ENCODE peak calls at places on chromosomes 3 and 15, in seven cellular contexts. One of them, this sample, is unnamed.
A peak's percentile ranks its signal among the peaks of the same experiment; 100 is the strongest.

GRCh38 chr3:111712294-111713180 is 117.4 kb upstream of the ZBED2 start:
- DNase-seq in AG09309: no peak
- DNase-seq in heart left ventricle: no peak
- DNase-seq in H1: no peak
- DNase-seq in astrocyte: peak; percentile 51
- DNase-seq in fibroblast of lung: peak; percentile 64
- DNase-seq in GM23338: no peak
- DNase-seq in this sample: peak; percentile 94

GRCh38 chr3:39910828-39911464 is 101.5 kb downstream of the MYRIP start:
- DNase-seq in AG09309: no peak
- DNase-seq in GM23338: no peak
- DNase-seq in H1: no peak
- DNase-seq in astrocyte: peak; percentile 60
- DNase-seq in heart left ventricle: no peak
- DNase-seq in fibroblast of lung: peak; percentile 68
- DNase-seq in this sample: peak; percentile 20

GRCh38 chr15:35142578-35142977 is 57.5 kb upstream of the NANOGP8 start:
- DNase-seq in heart left ventricle: no peak
- DNase-seq in AG09309: no peak
- DNase-seq in fibroblast of lung: no peak
- DNase-seq in GM23338: no peak
- DNase-seq in H1: no peak
- DNase-seq in astrocyte: no peak
- DNase-seq in this sample: no peak

GRCh38 chr3:9122732-9123364 is 126.6 kb downstream of the SRGAP3 start:
- DNase-seq in heart left ventricle: no peak
- DNase-seq in GM23338: no peak
- DNase-seq in H1: no peak
- DNase-seq in astrocyte: peak; percentile 20
- DNase-seq in fibroblast of lung: peak; percentile 39
- DNase-seq in AG09309: no peak
- DNase-seq in this sample: no peak

GRCh38 chr3:177430653-177431052 is 233.4 kb upstream of the TBL1XR1 start:
- DNase-seq in H1: no peak
- DNase-seq in astrocyte: no peak
- DNase-seq in fibroblast of lung: no peak
- DNase-seq in AG09309: no peak
- DNase-seq in GM23338: no peak
- DNase-seq in heart left ventricle: no peak
- DNase-seq in this sample: no peak

GRCh38 chr15:59170295-59170881 is 36.3 kb upstream of the LDHAL6B start:
- DNase-seq in GM23338: peak; percentile 29
- DNase-seq in fibroblast of lung: peak; percentile 72
- DNase-seq in H1: no peak
- DNase-seq in AG09309: peak; percentile 88
- DNase-seq in astrocyte: peak; percentile 63
- DNase-seq in heart left ventricle: no peak
- DNase-seq in this sample: peak; percentile 84

GRCh38 chr3:194686816-194687637 is 1.3 kb downstream of the FAM43A start:
- DNase-seq in H1: peak; percentile 74
- DNase-seq in AG09309: no peak
- DNase-seq in heart left ventricle: peak; percentile 86
- DNase-seq in GM23338: peak; percentile 76
- DNase-seq in fibroblast of lung: peak; percentile 73
- DNase-seq in astrocyte: peak; percentile 57
- DNase-seq in this sample: peak; percentile 48

GRCh38 chr15:59018833-59019232 is 31.4 kb downstream of the RNF111 start:
- DNase-seq in AG09309: no peak
- DNase-seq in GM23338: no peak
- DNase-seq in heart left ventricle: no peak
- DNase-seq in astrocyte: no peak
- DNase-seq in fibroblast of lung: no peak
- DNase-seq in H1: no peak
- DNase-seq in this sample: no peak

GRCh38 chr3:13109516-13109915 is 36.3 kb upstream of the IQSEC1 start:
- DNase-seq in AG09309: no peak
- DNase-seq in H1: no peak
- DNase-seq in heart left ventricle: no peak
- DNase-seq in fibroblast of lung: no peak
- DNase-seq in astrocyte: no peak
- DNase-seq in GM23338: no peak
- DNase-seq in this sample: no peak

GRCh38 chr3:13107661-13108060 is 34.4 kb upstream of the IQSEC1 start:
- DNase-seq in AG09309: no peak
- DNase-seq in GM23338: no peak
- DNase-seq in H1: no peak
- DNase-seq in astrocyte: no peak
- DNase-seq in heart left ventricle: peak; percentile 41
- DNase-seq in fibroblast of lung: no peak
- DNase-seq in this sample: no peak

GRCh38 chr3:13106308-13106970 is 33.2 kb upstream of the IQSEC1 start:
- DNase-seq in fibroblast of lung: no peak
- DNase-seq in heart left ventricle: no peak
- DNase-seq in AG09309: peak; percentile 17
- DNase-seq in astrocyte: no peak
- DNase-seq in H1: no peak
- DNase-seq in GM23338: no peak
- DNase-seq in this sample: peak; percentile 21

GRCh38 chr3:13110678-13111116 is 37.5 kb upstream of the IQSEC1 start:
- DNase-seq in AG09309: no peak
- DNase-seq in H1: no peak
- DNase-seq in heart left ventricle: no peak
- DNase-seq in astrocyte: no peak
- DNase-seq in GM23338: no peak
- DNase-seq in fibroblast of lung: no peak
- DNase-seq in this sample: peak; percentile 30

DNA sequence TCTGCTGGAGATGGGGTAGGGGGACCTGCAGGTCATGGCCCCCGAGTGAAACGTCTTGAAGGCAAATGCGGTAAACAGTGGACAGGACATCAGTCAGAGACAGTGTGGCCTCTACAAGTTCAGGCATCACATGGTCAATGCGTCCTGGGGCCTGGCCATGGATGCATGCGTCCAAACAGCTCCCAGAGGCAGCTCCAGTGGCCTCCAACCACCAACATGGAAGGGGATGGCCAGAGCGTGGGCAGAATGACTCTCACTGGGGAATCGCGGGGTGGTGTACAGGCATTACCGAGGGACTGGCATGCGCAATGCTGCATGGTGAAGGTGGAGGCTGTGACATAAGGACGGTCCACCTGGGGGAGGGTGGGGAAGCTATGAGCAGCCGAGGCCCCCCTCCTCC is 35.6 kb upstream of the IQSEC1 start:
- DNase-seq in heart left ventricle: no peak
- DNase-seq in AG09309: no peak
- DNase-seq in fibroblast of lung: no peak
- DNase-seq in astrocyte: no peak
- DNase-seq in GM23338: no peak
- DNase-seq in H1: no peak
- DNase-seq in this sample: no peak
- H3K4me3 ChIP-seq in heart left ventricle: no peak overlapping the region
- H3K4me3 ChIP-seq in AG09309: no peak overlapping the region
- H3K4me3 ChIP-seq in fibroblast of lung: no peak overlapping the region
- H3K4me3 ChIP-seq in astrocyte: no peak overlapping the region
- H3K4me3 ChIP-seq in GM23338: no peak overlapping the region
- H3K4me3 ChIP-seq in H1: no peak overlapping the region
- H3K4me3 ChIP-seq in this sample: no peak overlapping the region

GRCh38 chr15:56919708-56920637 is 1.5 kb downstream of the TCF12 start:
- DNase-seq in H1: peak; percentile 60
- DNase-seq in GM23338: peak; percentile 72
- DNase-seq in astrocyte: peak; percentile 73
- DNase-seq in AG09309: no peak
- DNase-seq in fibroblast of lung: peak; percentile 76
- DNase-seq in heart left ventricle: no peak
- DNase-seq in this sample: peak; percentile 26

GRCh38 chr15:56916825-56917477 is 1.5 kb upstream of the TCF12 start:
- DNase-seq in astrocyte: no peak
- DNase-seq in fibroblast of lung: peak; percentile 47
- DNase-seq in heart left ventricle: no peak
- DNase-seq in AG09309: no peak
- DNase-seq in GM23338: no peak
- DNase-seq in H1: no peak
- DNase-seq in this sample: no peak

GRCh38 chr15:56917652-56918045 is 795 bp upstream of the TCF12 start:
- DNase-seq in AG09309: no peak
- DNase-seq in H1: no peak
- DNase-seq in GM23338: no peak
- DNase-seq in heart left ventricle: no peak
- DNase-seq in astrocyte: no peak
- DNase-seq in fibroblast of lung: no peak
- DNase-seq in this sample: no peak

GRCh38 chr15:56918907-56919707 is 663 bp downstream of the TCF12 start:
- DNase-seq in H1: peak; percentile 70
- DNase-seq in fibroblast of lung: peak; percentile 76
- DNase-seq in astrocyte: peak; percentile 65
- DNase-seq in heart left ventricle: peak; percentile 77
- DNase-seq in AG09309: no peak
- DNase-seq in GM23338: peak; percentile 77
- DNase-seq in this sample: peak; percentile 78

DNA sequence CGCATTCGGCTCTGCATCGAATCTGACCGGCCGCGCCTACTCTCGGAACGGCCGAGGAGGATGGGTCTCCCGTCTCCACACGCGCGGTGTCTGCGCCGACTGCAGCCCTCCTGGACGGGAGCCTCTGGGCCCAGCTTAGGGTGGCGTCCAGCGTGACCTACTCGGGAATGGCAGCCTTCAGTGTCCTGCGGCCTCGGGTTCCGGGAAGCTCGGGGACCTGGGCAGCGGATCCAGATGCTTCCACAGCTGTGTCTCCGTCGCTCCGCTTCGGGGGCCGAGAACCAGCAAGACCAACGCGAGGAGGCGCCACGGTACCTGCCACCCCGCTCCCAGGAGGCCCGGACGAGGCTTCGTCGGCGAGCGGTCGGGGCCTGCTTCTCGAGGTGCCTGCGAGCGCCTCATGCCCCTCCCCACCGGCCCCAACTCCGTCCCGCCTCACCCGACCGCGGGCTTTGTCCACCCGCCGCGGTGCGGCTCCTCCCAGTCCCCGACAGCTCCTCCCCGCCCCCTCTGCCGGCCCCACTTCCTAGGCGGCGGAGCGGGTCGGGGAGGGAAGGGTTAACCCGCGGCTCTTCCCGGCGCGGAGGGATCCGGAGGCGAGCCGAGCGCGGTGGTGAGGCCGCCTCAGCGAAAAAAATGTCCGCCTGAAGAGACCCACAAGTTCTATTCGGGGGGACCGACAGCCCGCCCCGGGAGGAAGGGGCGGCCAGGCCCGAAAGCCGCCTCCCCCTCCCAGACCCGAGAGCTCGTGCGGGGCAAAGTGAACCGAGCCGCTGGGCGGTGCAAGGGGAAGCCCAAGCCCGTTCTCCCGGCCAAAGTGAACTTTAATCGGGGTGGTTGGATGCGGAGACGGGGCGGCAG is at the start of gene TCF12:
- DNase-seq in heart left ventricle: peak; percentile 96
- DNase-seq in fibroblast of lung: peak; percentile 98
- DNase-seq in astrocyte: peak; percentile 94
- DNase-seq in H1: peak; percentile 94
- DNase-seq in GM23338: peak; percentile 98
- DNase-seq in AG09309: peak; percentile 84
- DNase-seq in this sample: peak; percentile 94
- TF ChIP-seq CTCF in heart left ventricle: peak; percentile 41
- TF ChIP-seq CTCF in fibroblast of lung: peak; percentile 31
- TF ChIP-seq CTCF in astrocyte: no peak
- TF ChIP-seq CTCF in H1: peak; percentile 37
- TF ChIP-seq CTCF in GM23338: peak; percentile 23
- TF ChIP-seq CTCF in AG09309: peak; percentile 46
- TF ChIP-seq CTCF in this sample: peak; percentile 54

GRCh38 chr3:69252141-69252540 is 129.7 kb upstream of the LMOD3 start:
- DNase-seq in GM23338: no peak
- DNase-seq in heart left ventricle: no peak
- DNase-seq in fibroblast of lung: no peak
- DNase-seq in astrocyte: no peak
- DNase-seq in AG09309: no peak
- DNase-seq in H1: no peak
- DNase-seq in this sample: no peak

GRCh38 chr3:69251078-69251805 is 128.8 kb upstream of the LMOD3 start:
- DNase-seq in AG09309: no peak
- DNase-seq in astrocyte: no peak
- DNase-seq in heart left ventricle: no peak
- DNase-seq in fibroblast of lung: no peak
- DNase-seq in GM23338: no peak
- DNase-seq in H1: no peak
- DNase-seq in this sample: no peak

GRCh38 chr3:69248394-69248793 is 126.0 kb upstream of the LMOD3 start:
- DNase-seq in heart left ventricle: no peak
- DNase-seq in AG09309: no peak
- DNase-seq in H1: no peak
- DNase-seq in GM23338: no peak
- DNase-seq in astrocyte: no peak
- DNase-seq in fibroblast of lung: no peak
- DNase-seq in this sample: no peak

GRCh38 chr3:69249001-69249400 is 126.6 kb upstream of the LMOD3 start:
- DNase-seq in GM23338: peak; percentile 24
- DNase-seq in astrocyte: no peak
- DNase-seq in fibroblast of lung: no peak
- DNase-seq in AG09309: no peak
- DNase-seq in heart left ventricle: no peak
- DNase-seq in H1: no peak
- DNase-seq in this sample: no peak

DNA sequence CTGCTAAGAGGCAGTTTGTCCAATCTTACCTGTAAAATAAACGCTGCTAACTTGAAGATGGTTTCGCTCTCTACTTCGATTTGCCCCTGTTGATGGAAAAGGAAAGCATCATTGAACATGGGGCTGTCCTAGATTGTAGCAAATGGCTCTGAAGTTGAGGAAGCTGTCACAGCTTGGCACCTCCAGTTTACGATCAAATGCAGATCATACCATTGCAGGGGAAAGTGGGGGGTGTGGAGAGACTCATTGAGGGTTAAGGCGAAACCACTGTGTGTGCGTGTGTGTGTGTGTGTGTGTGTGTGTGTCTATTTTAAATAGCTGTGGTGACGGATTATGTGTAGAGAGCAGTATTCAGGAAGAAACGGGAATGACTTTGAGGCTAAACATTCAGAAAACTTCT is 127.6 kb upstream of the LMOD3 start:
- DNase-seq in H1: peak; percentile 57
- DNase-seq in AG09309: peak; percentile 18
- DNase-seq in astrocyte: peak; percentile 52
- DNase-seq in fibroblast of lung: peak; percentile 61
- DNase-seq in heart left ventricle: no peak
- DNase-seq in GM23338: peak; percentile 87
- DNase-seq in this sample: no peak
- H3K4me3 ChIP-seq in H1: no peak overlapping the region
- H3K4me3 ChIP-seq in AG09309: no peak overlapping the region
- H3K4me3 ChIP-seq in astrocyte: peak overlapping the region; percentile 45
- H3K4me3 ChIP-seq in fibroblast of lung: no peak overlapping the region
- H3K4me3 ChIP-seq in heart left ventricle: peak overlapping the region; percentile 0
- H3K4me3 ChIP-seq in GM23338: no peak overlapping the region
- H3K4me3 ChIP-seq in this sample: no peak overlapping the region

DNA sequence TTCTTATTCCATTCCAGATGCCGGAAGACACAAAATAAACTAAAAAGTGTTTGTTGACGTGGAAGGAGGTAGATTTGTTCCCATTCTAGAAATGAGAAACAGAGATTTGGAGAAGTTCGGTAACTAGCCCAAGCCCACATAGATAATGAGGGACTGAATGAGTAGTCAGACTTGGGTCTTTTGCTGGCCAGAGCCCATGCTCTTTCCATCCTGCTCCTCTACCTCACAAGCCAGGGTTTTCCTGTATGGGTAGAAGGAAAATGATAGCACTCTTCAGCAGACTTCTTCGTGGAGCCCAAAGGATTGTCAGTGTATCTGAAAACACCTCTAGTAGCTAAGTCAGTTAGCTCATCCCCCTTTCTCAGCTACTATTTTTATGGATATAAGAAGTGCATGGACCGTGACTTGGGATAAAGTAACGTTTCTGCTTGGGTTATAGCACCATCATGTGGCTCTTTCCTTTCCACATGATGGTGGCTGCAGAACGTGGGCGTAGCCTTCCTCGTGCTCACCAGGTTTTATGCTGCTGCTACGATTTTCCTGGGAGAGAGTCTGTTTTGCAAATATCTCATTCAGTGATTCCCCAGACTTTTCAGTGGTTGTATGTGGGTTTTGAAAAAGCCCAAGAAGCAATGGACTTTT is 84.6 kb downstream of the DGKG start:
- DNase-seq in fibroblast of lung: peak; percentile 58
- DNase-seq in astrocyte: peak; percentile 47
- DNase-seq in heart left ventricle: no peak
- DNase-seq in H1: no peak
- DNase-seq in AG09309: no peak
- DNase-seq in GM23338: peak; percentile 79
- DNase-seq in this sample: peak; percentile 70
- TF ChIP-seq CTCF in fibroblast of lung: peak; percentile 61
- TF ChIP-seq CTCF in astrocyte: peak; percentile 59
- TF ChIP-seq CTCF in heart left ventricle: peak; percentile 53
- TF ChIP-seq CTCF in H1: peak; percentile 72
- TF ChIP-seq CTCF in AG09309: peak; percentile 66
- TF ChIP-seq CTCF in GM23338: peak; percentile 76
- TF ChIP-seq CTCF in this sample: peak; percentile 79

This sample was measured in epithelial cell of esophagus.